ENCODE peak calls at places on chromosome 7, in seven cellular contexts. I, L, M, W, F, C and S are unnamed samples.
A peak's percentile ranks its signal among the peaks of the same experiment; 100 is the strongest.

GRCh38 chr7:135164357-135165021 is 6.0 kb downstream of the CYREN start:
- DNase-seq in I (peak; percentile 14), L (no peak), M (no peak), W (no peak), F (no peak), C (no peak), S (peak; percentile 16)

GRCh38 chr7:6478186-6478585 is 30.4 kb upstream of the DAGLB start:
- DNase-seq in I (no peak), L (no peak), M (no peak), W (no peak), F (no peak), C (no peak), S (no peak)

GRCh38 chr7:36217211-36217960 is 64.3 kb downstream of the EEPD1 start:
- DNase-seq in I (no peak), L (no peak), M (no peak), W (no peak), F (no peak), C (no peak), S (peak; percentile 57)

GRCh38 chr7:129169171-129169643 is 19.2 kb upstream of the SMO start:
- DNase-seq in I (peak; percentile 61), L (peak; percentile 70), M (peak; percentile 80), W (no peak), F (peak; percentile 21), C (peak; percentile 42), S (peak; percentile 92)

GRCh38 chr7:4282434-4283223 is 399.5 kb upstream of the FOXK1 start:
- DNase-seq in I (peak; percentile 2), L (no peak), M (no peak), W (no peak), F (no peak), C (no peak), S (no peak)

GRCh38 chr7:82507976-82508677 is 64.5 kb upstream of the CACNA2D1 start:
- DNase-seq in I (no peak), L (peak; percentile 5), M (no peak), W (no peak), F (peak; percentile 47), C (no peak), S (no peak)

GRCh38 chr7:7323352-7323751 is 141.0 kb downstream of the C1GALT1 start:
- DNase-seq in I (no peak), L (no peak), M (no peak), W (no peak), F (no peak), C (no peak), S (no peak)

GRCh38 chr7:25750738-25751529 is 401.1 kb upstream of the NFE2L3 start:
- DNase-seq in I (no peak), L (no peak), M (no peak), W (no peak), F (no peak), C (peak; percentile 11), S (no peak)

GRCh38 chr7:77696643-77697534 is 630 bp downstream of the RSBN1L start:
- DNase-seq in I (peak; percentile 87), L (peak; percentile 74), M (peak; percentile 88), W (peak; percentile 51), F (peak; percentile 65), C (peak; percentile 73), S (peak; percentile 63)

GRCh38 chr7:93890041-93890463 is 501 bp downstream of the TFPI2 start:
- DNase-seq in I (peak; percentile 85), L (peak; percentile 56), M (peak; percentile 67), W (peak; percentile 22), F (peak; percentile 63), C (peak; percentile 60), S (no peak)

GRCh38 chr7:129489491-129489890 is 12.8 kb upstream of the SMKR1 start:
- DNase-seq in I (peak; percentile 76), L (no peak), M (no peak), W (peak; percentile 1), F (no peak), C (peak; percentile 92), S (no peak)

GRCh38 chr7:47154781-47155180 is 427.1 kb downstream of the TNS3 start:
- DNase-seq in I (peak; percentile 57), L (no peak), M (no peak), W (no peak), F (no peak), C (no peak), S (no peak)

GRCh38 chr7:46286346-46286745 is 365.3 kb upstream of the IGFBP3 start:
- DNase-seq in I (no peak), L (no peak), M (no peak), W (no peak), F (no peak), C (no peak), S (no peak)

GRCh38 chr7:14896461-14896860 is 6.1 kb downstream of the DGKB start:
- DNase-seq in I (no peak), L (no peak), M (no peak), W (no peak), F (no peak), C (no peak), S (no peak)

GRCh38 chr7:101232141-101232821 is 5.3 kb downstream of the CLDN15 start:
- DNase-seq in I (no peak), L (peak; percentile 90), M (peak; percentile 57), W (no peak), F (peak; percentile 92), C (no peak), S (peak; percentile 69)

GRCh38 chr7:24756545-24756988 is 697 bp downstream of the GSDME start:
- DNase-seq in I (peak; percentile 60), L (peak; percentile 58), M (no peak), W (no peak), F (no peak), C (no peak), S (no peak)

GRCh38 chr7:32212321-32212720 is 142.1 kb upstream of the PDE1C start:
- DNase-seq in I (no peak), L (no peak), M (no peak), W (no peak), F (no peak), C (no peak), S (no peak)

GRCh38 chr7:33671521-33672262 is 233.6 kb upstream of the BMPER start:
- DNase-seq in I (no peak), L (no peak), M (no peak), W (no peak), F (no peak), C (no peak), S (no peak)

GRCh38 chr7:2959828-2960599 is 83.7 kb downstream of the CARD11 start:
- DNase-seq in I (no peak), L (no peak), M (no peak), W (no peak), F (no peak), C (no peak), S (no peak)

GRCh38 chr7:151185762-151186639 is 1.0 kb downstream of the ASB10 start:
- DNase-seq in I (no peak), L (no peak), M (no peak), W (no peak), F (no peak), C (no peak), S (no peak)

GRCh38 chr7:42254217-42254616 is 17.2 kb upstream of the GLI3 start:
- DNase-seq in I (peak; percentile 92), L (no peak), M (no peak), W (no peak), F (no peak), C (peak; percentile 72), S (no peak)

GRCh38 chr7:1846331-1847065 is 176.4 kb downstream of the ELFN1 start:
- DNase-seq in I (no peak), L (no peak), M (no peak), W (no peak), F (no peak), C (no peak), S (no peak)

GRCh38 chr7:149460493-149461330 is at the start of gene ZNF777:
- DNase-seq in I (peak; percentile 95), L (peak; percentile 93), M (peak; percentile 90), W (peak; percentile 96), F (peak; percentile 76), C (peak; percentile 89), S (no peak)
- TF ChIP-seq EZH2 in I (no peak), L (no peak), M (no peak), W (no peak), F (no peak), C (no peak), S (no peak)

DNA sequence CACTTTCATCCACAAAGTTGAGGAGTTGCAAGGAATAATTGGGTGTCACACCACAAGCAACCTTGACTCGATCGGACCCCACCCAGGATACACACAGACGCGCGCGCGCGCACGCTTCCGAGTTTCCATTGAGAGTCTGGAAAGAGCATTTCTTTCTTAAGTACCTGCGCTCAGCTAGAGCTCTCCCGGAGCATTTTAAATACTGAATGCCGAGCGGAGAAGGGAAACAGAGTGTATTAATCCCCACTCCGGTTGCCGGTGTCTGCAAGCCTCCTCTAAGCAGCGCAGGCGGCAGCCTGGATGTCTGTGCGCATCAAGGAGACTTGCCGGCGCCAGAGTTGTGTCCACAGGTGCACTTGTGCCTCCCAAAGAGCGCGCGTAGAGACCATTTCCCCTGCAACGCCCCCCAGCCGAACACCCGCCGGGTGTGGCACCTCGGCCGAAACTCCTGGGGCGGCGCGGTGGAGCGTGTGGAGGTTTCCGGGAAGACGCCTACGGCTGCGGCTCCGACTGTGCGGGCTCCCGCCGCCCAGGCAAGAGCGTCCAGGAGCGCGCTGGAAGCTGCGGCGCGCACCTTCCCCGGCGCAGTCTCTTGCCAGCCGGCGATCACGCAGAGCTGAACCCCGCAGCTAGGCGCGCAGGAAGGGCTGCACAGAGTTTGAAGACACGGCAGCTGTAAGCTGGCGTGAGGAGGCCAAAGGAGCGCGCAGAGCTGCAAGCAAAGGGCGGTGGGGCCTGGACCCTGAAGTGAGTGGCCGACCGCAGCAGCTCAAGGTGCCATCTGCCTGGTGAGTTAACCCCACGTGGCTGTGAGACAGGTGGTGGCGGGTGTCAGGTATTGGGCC is 1.1 kb upstream of the FEZF1 start:
- DNase-seq in I (no peak), L (peak; percentile 27), M (peak; percentile 79), W (peak; percentile 60), F (peak; percentile 39), C (no peak), S (no peak)
- TF ChIP-seq EZH2 in I (peak; percentile 54), L (peak; percentile 93), M (no peak), W (no peak), F (no peak), C (peak; percentile 95), S (no peak)

GRCh38 chr7:27169658-27170493 is 4.2 kb downstream of the HOXA10 start:
- DNase-seq in I (peak; percentile 79), L (peak; percentile 5), M (peak; percentile 63), W (no peak), F (peak; percentile 74), C (no peak), S (no peak)
- TF ChIP-seq EZH2 in I (no peak), L (peak; percentile 76), M (peak; percentile 94), W (no peak), F (no peak), C (peak; percentile 81), S (no peak)

DNA sequence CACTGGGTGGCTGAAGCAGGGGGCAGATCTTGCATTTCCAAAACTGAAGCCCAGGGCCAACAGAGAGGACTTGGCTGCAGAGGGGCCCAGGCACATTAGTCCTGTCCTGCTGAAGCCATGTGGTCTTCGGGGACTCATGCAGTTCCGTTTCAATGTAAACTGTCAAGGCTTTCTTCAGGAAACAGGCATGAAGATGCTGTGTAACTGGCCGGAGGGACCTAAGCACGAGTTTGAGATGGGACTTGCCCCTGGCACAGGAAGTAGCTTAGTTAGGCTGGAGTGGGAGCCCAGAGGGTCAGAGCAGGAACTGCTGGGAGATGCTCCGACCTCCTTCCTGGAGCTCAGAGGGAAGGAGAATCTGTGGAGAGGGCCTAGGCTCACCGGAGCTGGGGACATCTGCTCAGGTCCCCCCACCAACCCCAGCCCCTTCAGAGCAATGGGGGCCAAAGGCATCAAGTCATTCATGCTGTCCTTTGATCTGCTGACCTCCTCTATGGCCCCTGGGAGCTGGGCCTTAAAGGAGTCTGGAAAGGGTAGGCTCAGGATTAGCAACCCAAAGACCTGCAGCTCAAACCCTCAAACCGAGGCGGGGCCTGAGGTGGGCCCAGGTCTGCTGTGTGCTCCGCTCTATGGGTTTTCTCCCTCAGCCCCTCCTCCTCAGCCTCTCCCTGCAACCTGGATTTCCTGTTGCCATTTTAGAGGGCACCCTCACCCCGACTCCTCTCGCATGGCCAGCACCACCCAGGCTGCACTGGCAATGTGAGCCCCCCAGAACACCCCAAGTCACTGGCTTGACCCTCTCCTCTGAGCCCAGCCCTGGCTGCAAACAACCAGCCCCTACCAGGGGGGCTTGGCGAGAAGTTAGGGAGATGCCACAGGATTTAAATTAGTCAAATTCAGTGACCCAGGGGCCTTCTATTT is 4.4 kb upstream of the MNX1 start:
- DNase-seq in I (no peak), L (no peak), M (no peak), W (peak; percentile 6), F (no peak), C (no peak), S (no peak)
- TF ChIP-seq EZH2 in I (no peak), L (no peak), M (no peak), W (no peak), F (no peak), C (no peak), S (no peak)